ENCODE peak calls at places on chromosomes 12 and 14, in six cellular contexts. T is DND-41, E is trophoblast cell, U is K562, C is mesendoderm, F is fibroblast of lung. N is an unnamed sample.

GRCh38 chr14:76546426-76547221 is 170.7 kb downstream of the ESRRB start:
- DNase-seq in T (peak; percentile 11), E (peak; percentile 44), U (peak; percentile 50), C (peak; percentile 91), F (no peak), N (no peak)

GRCh38 chr12:24991209-24992049 is 42.5 kb upstream of the BCAT1 start:
- DNase-seq in T (peak; percentile 10), E (peak; percentile 91), U (peak; percentile 66), C (peak; percentile 51), F (peak; percentile 80), N (no peak)

GRCh38 chr12:76186507-76186906 is 102.0 kb upstream of the NAP1L1 start:
- DNase-seq in T (no peak), E (peak; percentile 59), U (peak; percentile 46), C (no peak), F (no peak), N (no peak)

GRCh38 chr12:124496584-124496983 is 70.8 kb downstream of the NCOR2 start:
- DNase-seq in T (no peak), E (no peak), U (peak; percentile 61), C (peak; percentile 71), F (no peak), N (no peak)

GRCh38 chr14:92465353-92466067 is 48.1 kb upstream of the RIN3 start:
- DNase-seq in T (no peak), E (no peak), U (no peak), C (no peak), F (no peak), N (no peak)

GRCh38 chr14:60720962-60721330 is 3.2 kb downstream of the SIX4 start:
- DNase-seq in T (no peak), E (no peak), U (no peak), C (no peak), F (no peak), N (no peak)

GRCh38 chr12:41032386-41032785 is 155.7 kb upstream of the PDZRN4 start:
- DNase-seq in T (no peak), E (peak; percentile 50), U (no peak), C (no peak), F (no peak), N (no peak)

GRCh38 chr14:92960706-92961566 is 38.0 kb downstream of the CHGA start:
- DNase-seq in T (no peak), E (no peak), U (no peak), C (peak; percentile 40), F (no peak), N (peak; percentile 41)

GRCh38 chr14:94544726-94545125 is 16.5 kb upstream of the SERPINA4 start:
- DNase-seq in T (no peak), E (peak; percentile 24), U (no peak), C (no peak), F (no peak), N (no peak)

GRCh38 chr12:124087251-124088141 is 114.5 kb downstream of the ZNF664 start:
- DNase-seq in T (no peak), E (no peak), U (no peak), C (no peak), F (peak; percentile 46), N (no peak)

GRCh38 chr12:94560416-94561221 is 89.7 kb downstream of the TMCC3 start:
- DNase-seq in T (no peak), E (peak; percentile 81), U (no peak), C (peak; percentile 81), F (peak; percentile 49), N (peak; percentile 79)

GRCh38 chr14:96257900-96258299 is 1.9 kb downstream of the BDKRB1 start:
- DNase-seq in T (no peak), E (no peak), U (no peak), C (no peak), F (no peak), N (no peak)

GRCh38 chr14:102927346-102927877 is 4.9 kb downstream of the AMN start:
- DNase-seq in T (no peak), E (no peak), U (no peak), C (no peak), F (no peak), N (peak; percentile 91)

GRCh38 chr14:33525626-33526025 is 425.2 kb downstream of the EGLN3 start:
- DNase-seq in T (no peak), E (no peak), U (no peak), C (no peak), F (peak; percentile 14), N (no peak)

GRCh38 chr12:47651368-47652254 is 54.2 kb downstream of the RPAP3 start:
- DNase-seq in T (peak; percentile 49), E (peak; percentile 51), U (peak; percentile 52), C (peak; percentile 72), F (peak; percentile 73), N (peak; percentile 55)

GRCh38 chr14:22518073-22518472 is 71.0 kb downstream of the DAD1 start:
- DNase-seq in T (no peak), E (no peak), U (no peak), C (peak; percentile 43), F (no peak), N (no peak)

GRCh38 chr12:13864081-13864673 is 117.2 kb downstream of the GRIN2B start:
- DNase-seq in T (peak; percentile 63), E (peak; percentile 86), U (peak; percentile 62), C (peak; percentile 83), F (peak; percentile 64), N (peak; percentile 87)

GRCh38 chr12:110543252-110543959 is 39.7 kb downstream of the PPTC7 start:
- DNase-seq in T (no peak), E (no peak), U (no peak), C (no peak), F (peak; percentile 96), N (peak; percentile 90)

GRCh38 chr12:64400041-64400440 is 4.2 kb upstream of the XPOT start:
- DNase-seq in T (no peak), E (no peak), U (peak; percentile 64), C (peak; percentile 30), F (peak; percentile 66), N (no peak)

GRCh38 chr12:100962086-100962712 is 167.6 kb downstream of the ANO4 start:
- DNase-seq in T (no peak), E (no peak), U (no peak), C (no peak), F (no peak), N (no peak)

GRCh38 chr12:114625294-114625851 is 58.6 kb downstream of the TBX3 start:
- DNase-seq in T (peak; percentile 56), E (peak; percentile 65), U (peak; percentile 62), C (peak; percentile 78), F (peak; percentile 80), N (no peak)

GRCh38 chr14:104969741-104970230 is 8.4 kb downstream of the AHNAK2 start:
- DNase-seq in T (no peak), E (no peak), U (no peak), C (no peak), F (no peak), N (peak; percentile 68)
- H3K4me1 ChIP-seq in T (no peaks in the 10 kb centered on the region), E (peaks cover 45% of the 10 kb centered on the region), U (no peaks in the 10 kb centered on the region), C (no peaks in the 10 kb centered on the region), F (peaks cover 36% of the 10 kb centered on the region), N (peaks cover 26% of the 10 kb centered on the region)

DNA sequence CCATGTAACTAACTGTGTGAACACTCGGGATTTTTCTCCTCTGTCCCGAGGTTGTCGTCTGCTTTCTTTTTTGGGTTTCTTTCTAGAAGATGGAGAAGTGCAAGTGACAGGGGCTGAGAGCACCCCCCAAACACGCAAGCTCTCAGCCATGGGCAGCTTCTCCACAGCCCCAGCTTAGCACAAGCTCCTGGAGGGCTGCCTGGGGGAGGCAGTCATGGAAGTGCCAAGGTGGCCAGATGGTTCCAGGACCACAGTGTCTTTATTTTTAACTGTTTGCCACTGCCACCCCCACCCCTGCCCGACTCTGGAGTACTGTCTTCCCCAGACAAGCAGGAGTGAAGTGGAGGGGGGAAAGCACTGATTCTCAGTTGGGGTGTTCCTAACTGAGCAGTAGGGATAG is 58.2 kb downstream of the ST8SIA1 start:
- DNase-seq in T (no peak), E (no peak), U (no peak), C (no peak), F (no peak), N (no peak)
- H3K9ac ChIP-seq in T (no peak overlapping the region), E (no peak overlapping the region), U (no peak overlapping the region), C (no peak overlapping the region), F (peak overlapping the region; percentile 52), N (no peak overlapping the region)

GRCh38 chr12:107560906-107561285 is 124.7 kb upstream of the PWP1 start:
- DNase-seq in T (no peak), E (peak; percentile 44), U (no peak), C (no peak), F (no peak), N (no peak)
- H3K27ac ChIP-seq in T (no peak overlapping the region), E (no peak overlapping the region), U (no peak overlapping the region), C (no peak overlapping the region), F (no peak overlapping the region), N (no peak overlapping the region)

GRCh38 chr12:1616233-1617066 is 12.6 kb upstream of the WNT5B start:
- DNase-seq in T (no peak), E (no peak), U (no peak), C (no peak), F (no peak), N (no peak)
- H3K4me1 ChIP-seq in T (no peaks in the 10 kb centered on the region), E (peaks cover 3% of the 10 kb centered on the region), U (peaks cover 47% of the 10 kb centered on the region), C (peaks cover 3% of the 10 kb centered on the region), F (peaks cover 4% of the 10 kb centered on the region), N (no peaks in the 10 kb centered on the region)

GRCh38 chr12:6957151-6957701 is 6.1 kb downstream of the PTPN6 start:
- DNase-seq in T (no peak), E (no peak), U (no peak), C (no peak), F (no peak), N (no peak)

GRCh38 chr12:6957741-6958608 is 6.8 kb downstream of the PTPN6 start:
- DNase-seq in T (no peak), E (no peak), U (no peak), C (no peak), F (no peak), N (peak; percentile 75)

GRCh38 chr12:6960291-6961277 is 9.4 kb downstream of the PTPN6 start:
- DNase-seq in T (no peak), E (peak; percentile 18), U (peak; percentile 65), C (peak; percentile 63), F (peak; percentile 33), N (no peak)

GRCh38 chr12:6959376-6960290 is 8.5 kb downstream of the PTPN6 start:
- DNase-seq in T (no peak), E (peak; percentile 21), U (no peak), C (no peak), F (no peak), N (no peak)

GRCh38 chr12:6958609-6959375 is 7.6 kb downstream of the PTPN6 start:
- DNase-seq in T (peak; percentile 73), E (no peak), U (no peak), C (no peak), F (no peak), N (peak; percentile 68)
- H3K9ac ChIP-seq in T (peak overlapping the region; percentile 24), E (no peak overlapping the region), U (peak overlapping the region; percentile 61), C (no peak overlapping the region), F (no peak overlapping the region), N (peak overlapping the region; percentile 34)

N was measured in kidney.